ENCODE peak calls at places on chromosomes 6 and 20, in six cellular contexts. One of them, this sample, is unnamed.

GRCh38 chr6:16136086-16136485 is 7.2 kb downstream of the MYLIP start:
- DNase-seq in WERI-Rb-1: no peak
- DNase-seq in heart right ventricle: no peak
- DNase-seq in fibroblast of mammary gland: no peak
- DNase-seq in Calu3: no peak
- DNase-seq in right lobe of liver: no peak
- DNase-seq in this sample: no peak

GRCh38 chr6:152265651-152266050 is 371.5 kb downstream of the SYNE1 start:
- DNase-seq in WERI-Rb-1: no peak
- DNase-seq in Calu3: no peak
- DNase-seq in heart right ventricle: no peak
- DNase-seq in right lobe of liver: no peak
- DNase-seq in fibroblast of mammary gland: no peak
- DNase-seq in this sample: no peak

GRCh38 chr20:62953839-62954703 is 1.6 kb downstream of the SLC17A9 start:
- DNase-seq in WERI-Rb-1: no peak
- DNase-seq in fibroblast of mammary gland: peak
- DNase-seq in right lobe of liver: peak
- DNase-seq in Calu3: no peak
- DNase-seq in heart right ventricle: peak
- DNase-seq in this sample: peak

GRCh38 chr20:37353285-37353849 is 7.4 kb downstream of the SRC start:
- DNase-seq in right lobe of liver: no peak
- DNase-seq in WERI-Rb-1: no peak
- DNase-seq in Calu3: no peak
- DNase-seq in fibroblast of mammary gland: no peak
- DNase-seq in heart right ventricle: no peak
- DNase-seq in this sample: no peak

GRCh38 chr6:55957961-55958422 is 82.6 kb upstream of the BMP5 start:
- DNase-seq in heart right ventricle: no peak
- DNase-seq in WERI-Rb-1: no peak
- DNase-seq in fibroblast of mammary gland: peak
- DNase-seq in Calu3: no peak
- DNase-seq in right lobe of liver: no peak
- DNase-seq in this sample: no peak

GRCh38 chr6:85077098-85077497 is 312.7 kb upstream of the TBX18 start:
- DNase-seq in fibroblast of mammary gland: peak
- DNase-seq in heart right ventricle: no peak
- DNase-seq in WERI-Rb-1: no peak
- DNase-seq in Calu3: no peak
- DNase-seq in right lobe of liver: no peak
- DNase-seq in this sample: no peak

GRCh38 chr6:30897882-30898281 is 10.1 kb upstream of the GTF2H4 start:
- DNase-seq in heart right ventricle: no peak
- DNase-seq in right lobe of liver: no peak
- DNase-seq in fibroblast of mammary gland: no peak
- DNase-seq in WERI-Rb-1: no peak
- DNase-seq in Calu3: no peak
- DNase-seq in this sample: no peak

GRCh38 chr20:40506567-40506966 is 182.5 kb downstream of the MAFB start:
- DNase-seq in right lobe of liver: peak
- DNase-seq in Calu3: peak
- DNase-seq in heart right ventricle: peak
- DNase-seq in fibroblast of mammary gland: peak
- DNase-seq in WERI-Rb-1: no peak
- DNase-seq in this sample: peak

GRCh38 chr6:37516920-37517405 is 17.3 kb upstream of the CCDC167 start:
- DNase-seq in WERI-Rb-1: peak
- DNase-seq in Calu3: no peak
- DNase-seq in fibroblast of mammary gland: peak
- DNase-seq in right lobe of liver: no peak
- DNase-seq in heart right ventricle: no peak
- DNase-seq in this sample: no peak

GRCh38 chr6:29510746-29511300 is 23.1 kb upstream of the MAS1L start:
- DNase-seq in heart right ventricle: no peak
- DNase-seq in Calu3: no peak
- DNase-seq in right lobe of liver: no peak
- DNase-seq in fibroblast of mammary gland: no peak
- DNase-seq in WERI-Rb-1: peak
- DNase-seq in this sample: no peak

GRCh38 chr6:120122401-120122800 is 772.8 kb upstream of the MAN1A1 start:
- DNase-seq in Calu3: no peak
- DNase-seq in heart right ventricle: no peak
- DNase-seq in right lobe of liver: no peak
- DNase-seq in fibroblast of mammary gland: no peak
- DNase-seq in WERI-Rb-1: no peak
- DNase-seq in this sample: no peak

GRCh38 chr20:3405696-3406358 is 1.6 kb downstream of the DNAAF9 start:
- DNase-seq in right lobe of liver: no peak
- DNase-seq in heart right ventricle: no peak
- DNase-seq in Calu3: no peak
- DNase-seq in fibroblast of mammary gland: peak
- DNase-seq in WERI-Rb-1: no peak
- DNase-seq in this sample: no peak

GRCh38 chr6:36126553-36127458 is 3.5 kb upstream of the MAPK13 start:
- DNase-seq in heart right ventricle: no peak
- DNase-seq in fibroblast of mammary gland: peak
- DNase-seq in WERI-Rb-1: peak
- DNase-seq in right lobe of liver: peak
- DNase-seq in Calu3: no peak
- DNase-seq in this sample: no peak

GRCh38 chr6:42369568-42369967 is 82.2 kb downstream of the TRERF1 start:
- DNase-seq in heart right ventricle: no peak
- DNase-seq in right lobe of liver: no peak
- DNase-seq in Calu3: peak
- DNase-seq in fibroblast of mammary gland: no peak
- DNase-seq in WERI-Rb-1: no peak
- DNase-seq in this sample: no peak

GRCh38 chr6:56199956-56200355 is 47.4 kb downstream of the COL21A1 start:
- DNase-seq in Calu3: no peak
- DNase-seq in fibroblast of mammary gland: peak
- DNase-seq in heart right ventricle: no peak
- DNase-seq in right lobe of liver: no peak
- DNase-seq in WERI-Rb-1: no peak
- DNase-seq in this sample: no peak

GRCh38 chr6:56073315-56073714 is 174.1 kb downstream of the COL21A1 start:
- DNase-seq in heart right ventricle: peak
- DNase-seq in Calu3: no peak
- DNase-seq in fibroblast of mammary gland: peak
- DNase-seq in WERI-Rb-1: no peak
- DNase-seq in right lobe of liver: no peak
- DNase-seq in this sample: no peak

GRCh38 chr20:57512432-57512831 is 12.5 kb downstream of the CTCFL start:
- DNase-seq in WERI-Rb-1: no peak
- DNase-seq in Calu3: no peak
- DNase-seq in right lobe of liver: no peak
- DNase-seq in heart right ventricle: no peak
- DNase-seq in fibroblast of mammary gland: no peak
- DNase-seq in this sample: no peak

GRCh38 chr20:41696428-41696827 is 78.3 kb upstream of the CHD6 start:
- DNase-seq in fibroblast of mammary gland: peak
- DNase-seq in WERI-Rb-1: no peak
- DNase-seq in right lobe of liver: no peak
- DNase-seq in heart right ventricle: no peak
- DNase-seq in Calu3: no peak
- DNase-seq in this sample: no peak

GRCh38 chr20:4449977-4450715 is 271.6 kb upstream of the PRND start:
- DNase-seq in heart right ventricle: no peak
- DNase-seq in fibroblast of mammary gland: peak
- DNase-seq in Calu3: no peak
- DNase-seq in right lobe of liver: no peak
- DNase-seq in WERI-Rb-1: peak
- DNase-seq in this sample: no peak

GRCh38 chr6:5996701-5997419 is 9.9 kb downstream of the NRN1 start:
- DNase-seq in heart right ventricle: peak
- DNase-seq in Calu3: no peak
- DNase-seq in WERI-Rb-1: peak
- DNase-seq in right lobe of liver: no peak
- DNase-seq in fibroblast of mammary gland: peak
- DNase-seq in this sample: no peak

GRCh38 chr6:150272264-150272975 is 96.4 kb upstream of the IYD start:
- DNase-seq in fibroblast of mammary gland: no peak
- DNase-seq in Calu3: no peak
- DNase-seq in WERI-Rb-1: no peak
- DNase-seq in heart right ventricle: no peak
- DNase-seq in right lobe of liver: no peak
- DNase-seq in this sample: no peak

GRCh38 chr6:154852700-154853099 is 119.5 kb downstream of the SCAF8 start:
- DNase-seq in fibroblast of mammary gland: no peak
- DNase-seq in Calu3: no peak
- DNase-seq in WERI-Rb-1: no peak
- DNase-seq in heart right ventricle: no peak
- DNase-seq in right lobe of liver: no peak
- DNase-seq in this sample: no peak

DNA sequence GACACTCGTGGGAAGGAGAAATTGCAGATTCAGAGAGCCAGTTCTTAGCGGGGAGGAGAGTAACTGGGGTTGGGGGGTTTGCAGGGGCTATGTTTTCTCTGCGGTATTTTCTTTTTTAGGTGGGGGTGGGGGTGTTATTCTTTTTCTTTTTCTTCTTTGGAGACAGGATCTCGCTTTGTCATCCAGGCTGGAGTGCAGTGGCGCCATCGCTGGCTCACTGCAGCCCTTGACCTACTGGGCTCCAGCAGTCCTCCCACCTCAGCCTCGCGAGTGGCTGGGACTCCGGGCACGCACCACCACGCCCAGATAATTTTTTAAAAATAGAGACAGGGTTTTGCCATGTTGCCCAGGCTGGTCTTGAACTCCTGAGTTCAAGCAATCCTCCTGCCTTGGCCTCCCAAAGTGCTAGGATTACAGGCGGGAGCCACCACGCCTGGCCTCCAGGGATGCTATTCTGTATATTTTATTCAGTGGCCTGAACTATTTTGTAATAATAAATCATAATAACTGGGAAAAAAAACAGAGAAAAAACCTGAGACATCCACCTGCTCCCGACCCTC is 57.3 kb downstream of the UBE2V1 start:
- DNase-seq in fibroblast of mammary gland: no peak
- DNase-seq in heart right ventricle: no peak
- DNase-seq in right lobe of liver: no peak
- DNase-seq in WERI-Rb-1: no peak
- DNase-seq in Calu3: no peak
- DNase-seq in this sample: no peak
- TF ChIP-seq CTCF in fibroblast of mammary gland: no peak
- TF ChIP-seq CTCF in heart right ventricle: no peak
- TF ChIP-seq CTCF in right lobe of liver: no peak
- TF ChIP-seq CTCF in WERI-Rb-1: peak
- TF ChIP-seq CTCF in Calu3: no peak
- TF ChIP-seq CTCF in this sample: no peak

GRCh38 chr20:32247957-32248497 is 29.4 kb upstream of the KIF3B start:
- DNase-seq in heart right ventricle: no peak
- DNase-seq in WERI-Rb-1: no peak
- DNase-seq in right lobe of liver: no peak
- DNase-seq in Calu3: no peak
- DNase-seq in fibroblast of mammary gland: no peak
- DNase-seq in this sample: peak
- TF ChIP-seq CTCF in heart right ventricle: no peak
- TF ChIP-seq CTCF in WERI-Rb-1: no peak
- TF ChIP-seq CTCF in right lobe of liver: no peak
- TF ChIP-seq CTCF in Calu3: no peak
- TF ChIP-seq CTCF in fibroblast of mammary gland: no peak
- TF ChIP-seq CTCF in this sample: no peak

DNA sequence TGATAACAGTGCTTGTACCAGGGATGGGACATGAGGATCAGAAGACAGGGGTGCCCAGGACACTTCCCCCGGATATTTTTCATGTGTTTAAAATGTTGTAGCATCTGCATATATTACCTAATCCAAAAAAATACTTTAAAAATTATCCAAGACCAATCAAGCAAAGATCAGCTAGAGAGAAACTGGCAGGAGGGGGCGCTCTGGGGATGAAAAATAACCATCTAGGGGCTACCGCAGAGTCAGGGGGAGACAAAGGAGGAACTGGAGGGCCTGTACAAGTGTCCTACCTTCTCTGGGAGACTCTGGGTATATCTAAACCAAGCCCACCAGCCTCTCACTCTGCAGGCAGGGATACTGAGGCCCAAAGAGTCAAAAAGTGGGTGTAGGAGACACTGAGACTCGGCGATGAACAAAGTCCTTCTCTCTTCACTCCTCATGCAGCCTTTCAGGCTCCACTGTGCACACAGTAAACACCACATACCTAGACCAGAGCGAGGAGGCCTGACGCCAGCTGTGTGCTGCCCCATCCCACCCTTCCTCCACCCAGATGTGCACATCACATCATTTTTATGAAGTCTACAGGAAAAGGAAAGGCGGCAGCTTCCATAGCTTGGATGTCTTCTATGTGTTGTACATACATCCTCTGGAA is 9.8 kb downstream of the RIMS4 start:
- DNase-seq in right lobe of liver: no peak
- DNase-seq in fibroblast of mammary gland: no peak
- DNase-seq in heart right ventricle: no peak
- DNase-seq in Calu3: no peak
- DNase-seq in WERI-Rb-1: no peak
- DNase-seq in this sample: no peak
- TF ChIP-seq CTCF in right lobe of liver: no peak
- TF ChIP-seq CTCF in fibroblast of mammary gland: peak
- TF ChIP-seq CTCF in heart right ventricle: no peak
- TF ChIP-seq CTCF in Calu3: peak
- TF ChIP-seq CTCF in WERI-Rb-1: peak
- TF ChIP-seq CTCF in this sample: no peak

DNA sequence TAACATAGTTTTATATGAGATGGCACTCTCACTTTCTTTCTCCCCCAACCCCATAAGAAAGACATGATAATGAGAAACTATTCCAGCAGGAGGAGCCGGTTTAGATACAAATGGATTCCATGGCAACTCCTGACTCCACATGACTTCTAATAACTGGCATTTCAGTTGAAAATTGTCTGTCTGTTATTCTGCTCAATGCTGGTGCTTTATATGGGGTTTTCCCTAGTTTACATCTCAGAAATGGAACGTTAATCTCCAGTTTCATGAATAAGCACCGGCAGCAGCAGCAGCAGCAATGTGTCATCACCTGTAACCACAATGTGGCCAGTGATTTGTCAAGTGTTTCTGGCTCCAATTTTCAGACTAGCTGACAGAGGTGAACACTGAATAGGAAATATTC is 8.0 kb upstream of the SIM1 start:
- DNase-seq in WERI-Rb-1: no peak
- DNase-seq in fibroblast of mammary gland: peak
- DNase-seq in right lobe of liver: no peak
- DNase-seq in Calu3: peak
- DNase-seq in heart right ventricle: no peak
- DNase-seq in this sample: no peak
- TF ChIP-seq CTCF in WERI-Rb-1: no peak
- TF ChIP-seq CTCF in fibroblast of mammary gland: no peak
- TF ChIP-seq CTCF in right lobe of liver: no peak
- TF ChIP-seq CTCF in Calu3: no peak
- TF ChIP-seq CTCF in heart right ventricle: no peak
- TF ChIP-seq CTCF in this sample: no peak

DNA sequence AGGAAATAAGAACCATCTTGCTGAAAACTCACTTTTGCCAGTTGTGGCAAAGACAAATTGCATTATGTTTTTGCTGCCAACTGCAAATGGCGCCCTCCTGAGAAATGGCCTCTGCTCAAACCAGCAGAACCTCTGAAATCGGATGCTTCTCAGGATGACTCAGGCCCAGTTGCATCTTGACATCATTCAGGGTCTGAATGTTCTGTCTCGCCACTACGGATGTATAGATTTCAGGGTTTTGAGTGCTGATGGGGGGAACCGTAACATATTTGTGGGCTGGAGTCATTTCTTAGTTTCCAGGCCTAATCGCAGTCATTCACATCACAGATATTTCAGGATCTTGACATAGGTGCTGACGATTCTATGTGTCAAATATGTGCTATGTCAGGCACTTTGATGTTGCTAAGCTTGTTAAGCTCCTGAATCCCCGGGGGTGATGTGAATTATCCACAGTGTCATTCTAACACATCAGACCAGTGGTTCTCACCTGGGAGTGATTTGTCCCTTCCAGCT is 207.1 kb downstream of the NFATC2 start:
- DNase-seq in heart right ventricle: no peak
- DNase-seq in WERI-Rb-1: no peak
- DNase-seq in right lobe of liver: no peak
- DNase-seq in fibroblast of mammary gland: peak
- DNase-seq in Calu3: no peak
- DNase-seq in this sample: no peak
- TF ChIP-seq CTCF in heart right ventricle: no peak
- TF ChIP-seq CTCF in WERI-Rb-1: no peak
- TF ChIP-seq CTCF in right lobe of liver: no peak
- TF ChIP-seq CTCF in fibroblast of mammary gland: peak
- TF ChIP-seq CTCF in Calu3: no peak
- TF ChIP-seq CTCF in this sample: no peak

This sample was measured in kidney.